ENCODE peak calls at places on chromosomes 16 and 17, in eight cellular contexts. One of them, this sample, is unnamed. For H3K36me3, the result is how much of the 10 kb centered on the place peaks cover.

GRCh38 chr16:21175397-21175796 is 16.9 kb downstream of the LDAF1 start:
- DNase-seq in Caco-2: no peak
- DNase-seq in psoas muscle: no peak
- DNase-seq in sigmoid colon: no peak
- DNase-seq in heart right ventricle: no peak
- DNase-seq in GM12878: no peak
- DNase-seq in uterus: no peak
- DNase-seq in body of pancreas: no peak
- DNase-seq in this sample: no peak

GRCh38 chr17:15463363-15463762 is 4.1 kb downstream of the CDRT4 start:
- DNase-seq in uterus: peak
- DNase-seq in Caco-2: no peak
- DNase-seq in psoas muscle: no peak
- DNase-seq in GM12878: no peak
- DNase-seq in body of pancreas: no peak
- DNase-seq in heart right ventricle: no peak
- DNase-seq in sigmoid colon: peak
- DNase-seq in this sample: peak

GRCh38 chr17:71942626-71943025 is 178.2 kb upstream of the SOX9 start:
- DNase-seq in heart right ventricle: no peak
- DNase-seq in GM12878: no peak
- DNase-seq in uterus: no peak
- DNase-seq in body of pancreas: no peak
- DNase-seq in sigmoid colon: no peak
- DNase-seq in Caco-2: no peak
- DNase-seq in psoas muscle: no peak
- DNase-seq in this sample: no peak

GRCh38 chr17:28193241-28193640 is 125.8 kb upstream of the TMEM97 start:
- DNase-seq in Caco-2: no peak
- DNase-seq in GM12878: no peak
- DNase-seq in sigmoid colon: peak
- DNase-seq in body of pancreas: no peak
- DNase-seq in heart right ventricle: peak
- DNase-seq in uterus: no peak
- DNase-seq in psoas muscle: no peak
- DNase-seq in this sample: no peak

GRCh38 chr16:77882359-77882758 is 94.0 kb downstream of the VAT1L start:
- DNase-seq in Caco-2: no peak
- DNase-seq in heart right ventricle: no peak
- DNase-seq in uterus: no peak
- DNase-seq in body of pancreas: no peak
- DNase-seq in GM12878: no peak
- DNase-seq in sigmoid colon: no peak
- DNase-seq in psoas muscle: no peak
- DNase-seq in this sample: no peak

GRCh38 chr17:1362964-1363363 is 37.1 kb downstream of the YWHAE start:
- DNase-seq in uterus: no peak
- DNase-seq in psoas muscle: no peak
- DNase-seq in body of pancreas: no peak
- DNase-seq in Caco-2: no peak
- DNase-seq in GM12878: no peak
- DNase-seq in heart right ventricle: no peak
- DNase-seq in sigmoid colon: no peak
- DNase-seq in this sample: no peak

GRCh38 chr16:89873822-89874689 is 664 bp downstream of the TCF25 start:
- DNase-seq in sigmoid colon: peak
- DNase-seq in GM12878: peak
- DNase-seq in psoas muscle: peak
- DNase-seq in body of pancreas: peak
- DNase-seq in uterus: peak
- DNase-seq in heart right ventricle: peak
- DNase-seq in Caco-2: peak
- DNase-seq in this sample: peak

GRCh38 chr16:89847930-89848297 is 19.6 kb downstream of the SPIRE2 start:
- DNase-seq in psoas muscle: no peak
- DNase-seq in Caco-2: no peak
- DNase-seq in body of pancreas: no peak
- DNase-seq in sigmoid colon: no peak
- DNase-seq in uterus: no peak
- DNase-seq in heart right ventricle: no peak
- DNase-seq in GM12878: no peak
- DNase-seq in this sample: no peak

GRCh38 chr17:6353161-6353560 is 81.8 kb downstream of the AIPL1 start:
- DNase-seq in GM12878: no peak
- DNase-seq in body of pancreas: no peak
- DNase-seq in psoas muscle: no peak
- DNase-seq in Caco-2: no peak
- DNase-seq in heart right ventricle: no peak
- DNase-seq in uterus: no peak
- DNase-seq in sigmoid colon: no peak
- DNase-seq in this sample: no peak

GRCh38 chr16:89095401-89095974 is 1.8 kb downstream of the ACSF3 start:
- DNase-seq in body of pancreas: no peak
- DNase-seq in psoas muscle: no peak
- DNase-seq in sigmoid colon: no peak
- DNase-seq in GM12878: no peak
- DNase-seq in heart right ventricle: no peak
- DNase-seq in uterus: no peak
- DNase-seq in Caco-2: no peak
- DNase-seq in this sample: no peak

GRCh38 chr16:29789775-29790182 is 772 bp upstream of the KIF22 start:
- DNase-seq in body of pancreas: no peak
- DNase-seq in heart right ventricle: no peak
- DNase-seq in sigmoid colon: no peak
- DNase-seq in Caco-2: no peak
- DNase-seq in GM12878: no peak
- DNase-seq in psoas muscle: no peak
- DNase-seq in uterus: peak
- DNase-seq in this sample: no peak

GRCh38 chr17:75684249-75684648 is 17.1 kb downstream of the SAP30BP start:
- DNase-seq in psoas muscle: no peak
- DNase-seq in Caco-2: no peak
- DNase-seq in sigmoid colon: no peak
- DNase-seq in GM12878: no peak
- DNase-seq in body of pancreas: no peak
- DNase-seq in heart right ventricle: no peak
- DNase-seq in uterus: no peak
- DNase-seq in this sample: no peak

GRCh38 chr16:9090101-9090959 is 1.1 kb upstream of the HAPSTR1 start:
- DNase-seq in psoas muscle: peak
- DNase-seq in GM12878: no peak
- DNase-seq in Caco-2: peak
- DNase-seq in body of pancreas: peak
- DNase-seq in sigmoid colon: peak
- DNase-seq in heart right ventricle: peak
- DNase-seq in uterus: peak
- DNase-seq in this sample: no peak

GRCh38 chr16:1287982-1288670 is 21.3 kb upstream of the UBE2I start:
- DNase-seq in GM12878: no peak
- DNase-seq in heart right ventricle: no peak
- DNase-seq in body of pancreas: no peak
- DNase-seq in Caco-2: no peak
- DNase-seq in psoas muscle: no peak
- DNase-seq in sigmoid colon: no peak
- DNase-seq in uterus: no peak
- DNase-seq in this sample: no peak

GRCh38 chr17:78131172-78132085 is 858 bp downstream of the TMC8 start:
- DNase-seq in sigmoid colon: no peak
- DNase-seq in body of pancreas: peak
- DNase-seq in uterus: no peak
- DNase-seq in psoas muscle: peak
- DNase-seq in Caco-2: no peak
- DNase-seq in heart right ventricle: peak
- DNase-seq in GM12878: no peak
- DNase-seq in this sample: no peak

GRCh38 chr17:62693616-62694415 is 66.3 kb downstream of the MRC2 start:
- DNase-seq in psoas muscle: no peak
- DNase-seq in uterus: no peak
- DNase-seq in Caco-2: no peak
- DNase-seq in sigmoid colon: no peak
- DNase-seq in heart right ventricle: no peak
- DNase-seq in GM12878: no peak
- DNase-seq in body of pancreas: no peak
- DNase-seq in this sample: no peak

GRCh38 chr17:78272181-78272913 is 40.9 kb downstream of the TMEM235 start:
- DNase-seq in sigmoid colon: peak
- DNase-seq in body of pancreas: peak
- DNase-seq in GM12878: no peak
- DNase-seq in psoas muscle: no peak
- DNase-seq in Caco-2: peak
- DNase-seq in uterus: no peak
- DNase-seq in heart right ventricle: no peak
- DNase-seq in this sample: no peak

GRCh38 chr17:13582776-13583414 is 18.8 kb downstream of the HS3ST3A1 start:
- DNase-seq in uterus: no peak
- DNase-seq in body of pancreas: no peak
- DNase-seq in GM12878: no peak
- DNase-seq in psoas muscle: no peak
- DNase-seq in Caco-2: no peak
- DNase-seq in sigmoid colon: no peak
- DNase-seq in heart right ventricle: no peak
- DNase-seq in this sample: peak

GRCh38 chr17:7465481-7466275 is 13.8 kb downstream of the ZBTB4 start:
- DNase-seq in body of pancreas: no peak
- DNase-seq in uterus: peak
- DNase-seq in heart right ventricle: no peak
- DNase-seq in psoas muscle: no peak
- DNase-seq in sigmoid colon: no peak
- DNase-seq in GM12878: no peak
- DNase-seq in Caco-2: no peak
- DNase-seq in this sample: no peak

DNA sequence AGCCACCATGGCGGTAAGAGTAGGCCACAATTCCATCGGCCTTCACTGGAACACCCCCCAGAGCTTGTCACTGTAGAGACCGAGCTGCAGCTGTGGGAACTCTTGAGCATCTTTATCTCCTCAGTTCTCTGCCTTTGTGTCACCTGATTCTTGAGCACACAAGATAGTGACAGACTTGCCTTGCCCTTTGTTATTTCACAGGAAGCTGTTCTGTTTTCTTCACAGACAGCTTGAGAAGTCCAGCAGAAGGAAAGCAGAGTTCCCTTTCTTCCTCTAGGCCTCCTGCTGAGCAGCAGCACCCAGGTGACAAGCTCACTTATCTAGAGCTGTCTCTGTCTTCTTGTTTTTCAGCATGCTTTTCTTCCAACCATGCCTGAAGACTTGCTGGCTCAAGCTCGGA is 38.4 kb upstream of the ENDOV start:
- DNase-seq in GM12878: no peak
- DNase-seq in heart right ventricle: no peak
- DNase-seq in Caco-2: no peak
- DNase-seq in body of pancreas: no peak
- DNase-seq in psoas muscle: no peak
- DNase-seq in uterus: no peak
- DNase-seq in sigmoid colon: no peak
- DNase-seq in this sample: no peak
- H3K36me3 ChIP-seq in GM12878: under half
- H3K36me3 ChIP-seq in heart right ventricle: under half
- H3K36me3 ChIP-seq in Caco-2: under half
- H3K36me3 ChIP-seq in body of pancreas: half or more
- H3K36me3 ChIP-seq in psoas muscle: half or more
- H3K36me3 ChIP-seq in uterus: under half
- H3K36me3 ChIP-seq in sigmoid colon: under half
- H3K36me3 ChIP-seq in this sample: half or more

GRCh38 chr17:64083093-64083492 is 46.9 kb downstream of the ERN1 start:
- DNase-seq in psoas muscle: no peak
- DNase-seq in heart right ventricle: no peak
- DNase-seq in sigmoid colon: no peak
- DNase-seq in body of pancreas: no peak
- DNase-seq in GM12878: no peak
- DNase-seq in uterus: no peak
- DNase-seq in Caco-2: no peak
- DNase-seq in this sample: no peak

GRCh38 chr17:64080174-64080618 is 49.7 kb downstream of the ERN1 start:
- DNase-seq in Caco-2: no peak
- DNase-seq in uterus: no peak
- DNase-seq in GM12878: no peak
- DNase-seq in sigmoid colon: no peak
- DNase-seq in body of pancreas: no peak
- DNase-seq in psoas muscle: no peak
- DNase-seq in heart right ventricle: no peak
- DNase-seq in this sample: no peak

GRCh38 chr17:64083571-64084085 is 46.3 kb downstream of the ERN1 start:
- DNase-seq in uterus: no peak
- DNase-seq in heart right ventricle: no peak
- DNase-seq in sigmoid colon: no peak
- DNase-seq in psoas muscle: no peak
- DNase-seq in Caco-2: no peak
- DNase-seq in GM12878: no peak
- DNase-seq in body of pancreas: no peak
- DNase-seq in this sample: no peak

GRCh38 chr17:64084086-64084939 is 45.6 kb downstream of the ERN1 start:
- DNase-seq in psoas muscle: no peak
- DNase-seq in uterus: no peak
- DNase-seq in Caco-2: peak
- DNase-seq in GM12878: no peak
- DNase-seq in body of pancreas: peak
- DNase-seq in heart right ventricle: no peak
- DNase-seq in sigmoid colon: no peak
- DNase-seq in this sample: no peak

GRCh38 chr17:64081802-64082799 is 47.8 kb downstream of the ERN1 start:
- DNase-seq in Caco-2: peak
- DNase-seq in psoas muscle: no peak
- DNase-seq in body of pancreas: no peak
- DNase-seq in GM12878: peak
- DNase-seq in uterus: no peak
- DNase-seq in sigmoid colon: no peak
- DNase-seq in heart right ventricle: no peak
- DNase-seq in this sample: no peak
- H3K4me3 ChIP-seq in Caco-2: no peak
- H3K4me3 ChIP-seq in psoas muscle: no peak
- H3K4me3 ChIP-seq in body of pancreas: no peak
- H3K4me3 ChIP-seq in GM12878: no peak
- H3K4me3 ChIP-seq in uterus: no peak
- H3K4me3 ChIP-seq in sigmoid colon: no peak
- H3K4me3 ChIP-seq in heart right ventricle: no peak
- H3K4me3 ChIP-seq in this sample: no peak

DNA sequence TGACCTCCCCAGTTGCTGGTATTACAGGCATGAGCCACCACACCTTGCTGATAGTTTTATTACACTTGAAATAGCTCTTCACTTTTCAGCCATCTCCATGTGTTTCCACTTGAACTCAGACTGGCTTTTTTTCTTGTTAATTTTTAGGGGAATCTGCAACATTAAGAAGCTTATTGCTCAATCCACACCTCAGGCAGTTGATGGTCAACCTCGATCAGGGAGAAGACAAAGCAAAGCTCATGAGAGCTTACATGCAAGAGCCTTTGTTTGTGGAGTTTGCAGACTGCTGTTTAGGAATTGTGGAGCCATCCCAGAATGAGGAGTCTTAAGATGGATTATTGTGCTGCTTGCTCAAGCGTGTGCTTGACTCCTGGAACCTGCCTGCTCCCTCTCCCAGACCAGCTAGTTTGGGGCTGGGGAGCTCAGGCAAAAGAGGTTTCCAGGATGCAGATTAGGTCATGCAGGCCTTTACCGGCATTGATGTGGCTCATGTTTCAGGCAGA is 8.6 kb downstream of the ZNHIT3 start:
- DNase-seq in heart right ventricle: no peak
- DNase-seq in Caco-2: no peak
- DNase-seq in body of pancreas: no peak
- DNase-seq in uterus: no peak
- DNase-seq in psoas muscle: no peak
- DNase-seq in sigmoid colon: peak
- DNase-seq in GM12878: no peak
- DNase-seq in this sample: no peak
- H3K36me3 ChIP-seq in heart right ventricle: under half
- H3K36me3 ChIP-seq in Caco-2: under half
- H3K36me3 ChIP-seq in body of pancreas: under half
- H3K36me3 ChIP-seq in uterus: under half
- H3K36me3 ChIP-seq in psoas muscle: half or more
- H3K36me3 ChIP-seq in sigmoid colon: under half
- H3K36me3 ChIP-seq in GM12878: under half
- H3K36me3 ChIP-seq in this sample: half or more

GRCh38 chr17:57375040-57375769 is 118.9 kb downstream of the MSI2 start:
- DNase-seq in psoas muscle: no peak
- DNase-seq in body of pancreas: no peak
- DNase-seq in GM12878: no peak
- DNase-seq in uterus: no peak
- DNase-seq in sigmoid colon: no peak
- DNase-seq in Caco-2: no peak
- DNase-seq in heart right ventricle: no peak
- DNase-seq in this sample: no peak
- H3K4me3 ChIP-seq in psoas muscle: no peak
- H3K4me3 ChIP-seq in body of pancreas: no peak
- H3K4me3 ChIP-seq in GM12878: no peak
- H3K4me3 ChIP-seq in uterus: no peak
- H3K4me3 ChIP-seq in sigmoid colon: no peak
- H3K4me3 ChIP-seq in Caco-2: no peak
- H3K4me3 ChIP-seq in heart right ventricle: no peak
- H3K4me3 ChIP-seq in this sample: no peak